ENCODE peak calls at places on chromosome 17, in seven cellular contexts. W, P, O, R, E, U and G are unnamed samples.

GRCh38 chr17:13562271-13562800 is 39.4 kb downstream of the HS3ST3A1 start:
- DNase-seq in E (no peak), O (peak), W (no peak), R (peak), U (peak), P (no peak), G (peak)

GRCh38 chr17:29412780-29413565 is 22.8 kb downstream of the TAOK1 start:
- DNase-seq in O (peak), R (peak), E (no peak), P (no peak), U (no peak), W (no peak), G (no peak)

GRCh38 chr17:42720996-42721583 is 23.8 kb downstream of the EZH1 start:
- DNase-seq in R (peak), P (no peak), U (no peak), W (peak), O (peak), E (peak), G (peak)

GRCh38 chr17:72706396-72706981 is 386.0 kb downstream of the SLC39A11 start:
- DNase-seq in P (no peak), O (no peak), R (no peak), W (no peak), E (peak), U (no peak), G (no peak)

GRCh38 chr17:6468051-6468790 is 24.0 kb downstream of the PIMREG start:
- DNase-seq in R (no peak), U (no peak), O (no peak), W (no peak), P (no peak), E (no peak), G (no peak)

GRCh38 chr17:48322060-48322459 is 108.0 kb downstream of the SKAP1 start:
- DNase-seq in R (peak), W (no peak), U (no peak), O (peak), P (no peak), E (no peak), G (no peak)

GRCh38 chr17:51056813-51057510 is 63.7 kb downstream of the SPAG9 start:
- DNase-seq in R (peak), U (no peak), E (peak), O (peak), P (no peak), W (peak), G (peak)

GRCh38 chr17:83173997-83174858 is 94.8 kb downstream of the METRNL start:
- DNase-seq in E (peak), O (peak), U (peak), P (no peak), W (peak), R (peak), G (peak)

GRCh38 chr17:51741447-51741846 is 417.1 kb downstream of the CA10 start:
- DNase-seq in O (no peak), P (no peak), U (no peak), W (no peak), R (no peak), E (no peak), G (no peak)

GRCh38 chr17:13425390-13425789 is 176.3 kb downstream of the HS3ST3A1 start:
- DNase-seq in R (no peak), O (no peak), E (no peak), W (no peak), U (no peak), P (no peak), G (no peak)

GRCh38 chr17:50347087-50347893 is 1.4 kb downstream of the XYLT2 start:
- DNase-seq in E (peak), O (no peak), W (no peak), R (peak), P (no peak), U (no peak), G (no peak)

GRCh38 chr17:65332375-65332774 is 195.2 kb downstream of the RGS9 start:
- DNase-seq in P (no peak), E (no peak), W (no peak), O (peak), R (peak), U (no peak), G (no peak)

GRCh38 chr17:320809-321385 is 31.7 kb downstream of the RPH3AL start:
- DNase-seq in W (no peak), P (no peak), O (no peak), R (no peak), U (no peak), E (peak), G (no peak)

GRCh38 chr17:50986989-50987660 is 121.0 kb upstream of the TOB1 start:
- DNase-seq in O (peak), W (no peak), P (no peak), U (no peak), E (no peak), R (peak), G (peak)

GRCh38 chr17:4018446-4018845 is 54.2 kb upstream of the ATP2A3 start:
- DNase-seq in W (no peak), U (no peak), R (no peak), O (no peak), E (no peak), P (no peak), G (no peak)

GRCh38 chr17:65552214-65552613 is 9.2 kb downstream of the AXIN2 start:
- DNase-seq in E (no peak), U (no peak), W (no peak), P (no peak), R (peak), O (peak), G (no peak)

GRCh38 chr17:21278304-21279197 is 6.0 kb upstream of the MAP2K3 start:
- DNase-seq in U (no peak), E (no peak), W (peak), P (peak), O (peak), R (peak), G (no peak)

GRCh38 chr17:43588121-43588520 is 42.0 kb upstream of the ETV4 start:
- DNase-seq in W (no peak), U (no peak), O (peak), E (no peak), P (no peak), R (peak), G (no peak)

GRCh38 chr17:46984892-46985291 is 5.8 kb upstream of the RPRML start:
- DNase-seq in O (no peak), W (no peak), U (no peak), R (no peak), P (no peak), E (no peak), G (no peak)

GRCh38 chr17:66275651-66276050 is 26.8 kb upstream of the PRKCA start:
- DNase-seq in W (no peak), U (no peak), R (peak), P (peak), O (peak), E (no peak), G (peak)

GRCh38 chr17:71460943-71461342 is 659.9 kb upstream of the SOX9 start:
- DNase-seq in U (no peak), O (peak), W (peak), R (peak), P (peak), E (peak), G (no peak)

GRCh38 chr17:9498490-9498889 is 77.1 kb downstream of the STX8 start:
- DNase-seq in P (no peak), E (no peak), U (no peak), O (no peak), W (no peak), R (no peak), G (no peak)

GRCh38 chr17:55520402-55520801 is 9.2 kb upstream of the SMIM36 start:
- DNase-seq in U (no peak), O (no peak), P (no peak), R (no peak), W (no peak), E (no peak), G (no peak)

GRCh38 chr17:70137451-70138230 is 31.7 kb upstream of the KCNJ2 start:
- DNase-seq in O (peak), R (peak), W (peak), E (no peak), U (peak), P (peak), G (peak)

GRCh38 chr17:69192754-69193153 is 35.9 kb downstream of the ABCA10 start:
- DNase-seq in P (no peak), E (no peak), O (no peak), R (no peak), W (no peak), U (no peak), G (no peak)

GRCh38 chr17:63699638-63700527 is at the start of gene LIMD2:
- DNase-seq in W (no peak), P (no peak), R (peak), E (peak), O (peak), U (no peak), G (no peak)

GRCh38 chr17:61251939-61252865 is 147.4 kb upstream of the TBX2 start:
- DNase-seq in U (peak), P (peak), W (peak), O (peak), R (peak), E (no peak), G (peak)

GRCh38 chr17:75069783-75070182 is 18.0 kb upstream of the SLC16A5 start:
- DNase-seq in U (no peak), W (no peak), P (no peak), E (no peak), O (peak), R (peak), G (no peak)

GRCh38 chr17:76452102-76452645 is 778 bp downstream of the UBE2O start:
- DNase-seq in E (peak), U (no peak), W (no peak), P (no peak), R (no peak), O (no peak), G (no peak)

GRCh38 chr17:76449126-76449525 is 3.8 kb downstream of the UBE2O start:
- DNase-seq in O (no peak), W (no peak), U (no peak), P (no peak), R (no peak), E (no peak), G (no peak)

GRCh38 chr17:76452646-76453430 is at the start of gene UBE2O:
- DNase-seq in P (peak), E (peak), R (peak), W (peak), O (peak), U (peak), G (no peak)

GRCh38 chr17:76451480-76451879 is 1.5 kb downstream of the UBE2O start:
- DNase-seq in O (no peak), P (no peak), W (no peak), R (no peak), U (no peak), E (peak), G (no peak)

DNA sequence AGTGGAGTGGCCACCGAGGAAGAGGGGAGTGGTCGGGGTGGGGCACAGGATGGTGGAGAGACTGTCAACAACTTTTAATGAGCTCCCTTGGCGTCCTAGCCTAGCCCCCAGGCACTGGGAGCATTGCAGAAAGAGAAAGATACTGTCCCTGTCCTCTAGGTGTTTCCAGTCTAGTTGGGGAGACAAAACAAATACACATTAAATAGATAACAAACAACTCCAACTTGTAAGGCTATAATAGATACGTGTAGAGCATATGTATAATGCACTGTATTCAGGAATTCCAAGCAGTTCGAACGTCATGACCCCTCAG is 435 bp upstream of the UBE2O start:
- DNase-seq in R (no peak), E (no peak), W (no peak), U (no peak), O (no peak), P (no peak), G (no peak)
- H3K4me3 ChIP-seq in R (no peak), E (peak), W (peak), U (peak), O (no peak), P (peak), G (no peak)

GRCh38 chr17:40447148-40447644 is 3.9 kb downstream of the IGFBP4 start:
- DNase-seq in E (no peak), O (no peak), P (no peak), W (peak), R (no peak), U (no peak), G (no peak)
- H3K4me3 ChIP-seq in E (no peak), O (peak), P (peak), W (peak), R (peak), U (peak), G (peak)

DNA sequence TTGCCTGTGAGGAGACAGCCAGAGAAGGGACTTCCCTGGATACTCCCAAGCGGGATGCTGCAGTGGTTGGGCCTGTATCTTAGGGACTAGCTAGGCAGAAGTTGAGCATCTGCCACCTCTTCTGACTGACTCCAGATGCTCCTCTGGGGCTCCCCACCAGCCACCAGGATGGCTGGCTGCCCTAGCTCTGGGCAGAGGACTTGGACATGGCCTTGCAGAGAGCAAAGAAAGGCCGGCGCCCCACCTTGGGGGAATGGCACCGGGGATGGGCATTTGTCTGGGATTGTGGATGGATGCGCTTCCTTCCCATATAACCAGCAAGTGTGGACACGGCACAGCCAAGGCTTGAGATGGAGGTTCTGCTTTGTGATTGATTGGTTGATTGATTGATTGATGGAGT is 69.0 kb downstream of the OR1D5 start:
- DNase-seq in O (no peak), W (no peak), U (no peak), R (no peak), E (no peak), P (peak), G (no peak)
- H3K4me3 ChIP-seq in O (no peak), W (no peak), U (no peak), R (no peak), E (no peak), P (no peak), G (no peak)

DNA sequence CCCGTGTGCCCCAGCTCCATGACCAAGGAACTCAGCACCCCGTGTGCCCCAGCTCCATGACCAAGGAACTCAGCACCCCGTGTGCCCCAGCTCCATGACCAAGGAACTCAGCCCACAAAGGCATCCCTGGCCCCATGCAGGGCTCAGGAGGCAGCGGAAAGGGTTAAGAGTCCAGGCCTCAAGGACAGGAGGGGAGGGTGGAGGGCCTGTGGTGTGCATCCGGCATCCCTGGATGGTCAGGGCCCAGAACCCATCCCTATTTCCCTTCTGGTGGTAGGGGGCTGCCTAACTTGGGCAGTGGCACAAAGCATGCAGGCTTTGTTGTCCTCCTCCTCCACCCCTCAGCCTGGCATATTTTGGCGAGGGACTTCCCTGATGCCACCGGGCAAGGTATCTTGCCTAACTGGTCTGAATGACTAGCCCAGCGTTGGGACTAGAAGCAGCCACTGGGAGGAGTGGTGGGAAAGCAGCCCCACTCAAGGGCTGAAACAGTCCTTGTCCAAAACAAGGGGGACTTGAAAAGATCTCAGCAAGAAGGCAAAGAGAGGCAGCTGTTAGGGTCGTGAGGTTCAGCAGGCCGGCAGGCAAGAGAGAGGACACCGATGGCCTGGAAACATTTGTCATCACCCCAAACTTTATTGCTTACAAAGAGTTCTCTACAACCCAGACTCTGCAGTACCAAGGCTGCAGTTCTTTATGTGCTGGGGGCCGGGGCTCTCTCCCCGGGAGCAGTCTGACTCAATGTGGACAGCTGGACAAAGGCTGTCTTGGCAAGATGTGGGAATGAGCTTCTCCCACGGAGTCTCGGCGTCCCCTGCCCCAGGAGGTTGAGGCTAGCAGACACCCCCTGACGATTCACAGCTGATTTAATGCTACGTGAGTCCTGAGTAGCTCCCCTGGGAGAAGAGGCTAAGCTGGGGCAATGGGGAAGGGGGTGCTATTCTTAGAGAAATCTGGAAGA is 902 bp upstream of the SPATA32 start:
- DNase-seq in W (no peak), E (no peak), R (peak), P (no peak), O (peak), U (no peak), G (peak)
- H3K4me3 ChIP-seq in W (peak), E (peak), R (no peak), P (peak), O (no peak), U (peak), G (no peak)

GRCh38 chr17:8015236-8015956 is 13.0 kb downstream of the GUCY2D start:
- DNase-seq in W (no peak), O (no peak), P (no peak), U (no peak), R (no peak), E (no peak), G (no peak)
- H3K4me3 ChIP-seq in W (peak), O (no peak), P (no peak), U (peak), R (no peak), E (peak), G (no peak)

DNA sequence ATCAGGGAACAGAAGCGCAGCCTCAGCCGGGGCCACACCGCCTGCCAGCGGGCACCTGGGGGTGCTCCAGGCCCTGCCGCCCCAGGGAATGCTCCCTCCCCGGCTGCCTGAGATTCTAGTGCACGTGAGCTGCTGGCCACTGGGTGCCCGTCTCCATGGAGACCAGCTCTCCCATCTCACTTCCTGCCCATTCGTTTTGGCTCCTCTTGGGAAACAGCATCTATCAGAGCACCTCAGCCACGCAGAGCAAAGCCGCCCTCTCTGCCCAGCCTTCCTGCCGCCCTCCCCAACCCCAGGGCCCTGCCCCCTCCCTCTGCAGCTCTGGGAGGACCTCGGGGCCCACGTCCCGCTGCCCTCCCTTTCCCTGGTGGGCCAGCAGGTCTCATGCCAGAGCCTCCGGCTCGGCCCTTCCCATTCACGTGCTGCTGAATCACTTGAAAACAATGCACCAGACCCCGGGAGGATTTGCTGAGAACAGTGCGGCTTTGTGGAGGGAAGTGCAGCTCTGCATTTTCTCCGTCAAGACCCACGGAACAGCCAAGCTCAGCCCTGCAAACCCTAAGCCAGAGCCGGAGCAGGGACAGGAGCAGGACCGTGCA is 19.4 kb downstream of the CEP295NL start:
- DNase-seq in W (peak), E (peak), U (peak), P (peak), R (peak), O (peak), G (peak)
- H3K4me3 ChIP-seq in W (peak), E (peak), U (peak), P (peak), R (peak), O (peak), G (peak)